ENCODE peak calls at places on chromosomes 13 and 19, in five cellular contexts. Q is left cardiac atrium, R is NCI-H69, Z is right lobe of liver, P is mesothelial cell of epicardium. H is an unnamed sample.

GRCh38 chr13:106534844-106535551 is 464 bp downstream of the EFNB2 start:
- DNase-seq in R (peak), P (peak), Z (peak), Q (peak), H (peak)

GRCh38 chr19:6288737-6289136 is 9.0 kb upstream of the MLLT1 start:
- DNase-seq in Q (no peak), Z (no peak), R (no peak), P (no peak), H (no peak)

GRCh38 chr19:1264801-1265610 is 4.1 kb upstream of the CIRBP start:
- DNase-seq in Z (peak), R (peak), Q (peak), P (no peak), H (peak)

GRCh38 chr19:39438270-39438934 is 2.7 kb upstream of the RPS16 start:
- DNase-seq in Z (no peak), Q (no peak), R (no peak), P (no peak), H (peak)

GRCh38 chr19:7500811-7501450 is 12.1 kb upstream of the PEX11G start:
- DNase-seq in Q (peak), P (peak), R (peak), Z (peak), H (peak)

GRCh38 chr19:50820549-50821247 is 2.9 kb downstream of the KLK1 start:
- DNase-seq in Q (peak), Z (no peak), P (no peak), R (peak), H (no peak)

GRCh38 chr19:18278521-18279265 is 2.7 kb downstream of the JUND start:
- DNase-seq in P (no peak), R (no peak), Z (no peak), Q (no peak), H (peak)

GRCh38 chr13:111597041-111598017 is 276.9 kb downstream of the TEX29 start:
- DNase-seq in Q (no peak), P (no peak), Z (no peak), R (peak), H (no peak)

GRCh38 chr19:18932216-18932841 is 8.7 kb downstream of the HOMER3 start:
- DNase-seq in Z (peak), Q (peak), P (peak), R (peak), H (peak)

GRCh38 chr13:37163626-37164365 is 58.3 kb upstream of the CSNK1A1L start:
- DNase-seq in Z (no peak), R (no peak), P (no peak), Q (no peak), H (no peak)

GRCh38 chr19:6738726-6739389 is 622 bp upstream of the TRIP10 start:
- DNase-seq in Z (peak), Q (peak), P (peak), R (no peak), H (peak)

GRCh38 chr13:22357132-22357531 is 686.3 kb downstream of the FGF9 start:
- DNase-seq in P (no peak), Q (no peak), R (no peak), Z (no peak), H (no peak)

GRCh38 chr13:48236528-48237353 is 3.7 kb downstream of the ITM2B start:
- DNase-seq in Q (no peak), R (no peak), P (no peak), Z (no peak), H (peak)

GRCh38 chr19:3465552-3465951 is 14.8 kb downstream of the SMIM24 start:
- DNase-seq in Q (no peak), Z (no peak), P (no peak), R (no peak), H (no peak)

GRCh38 chr19:27794444-27795042 is 1418.4 kb downstream of the UQCRFS1 start:
- DNase-seq in Q (peak), P (no peak), Z (peak), R (no peak), H (peak)

GRCh38 chr19:6813659-6814058 is 41.2 kb downstream of the VAV1 start:
- DNase-seq in Q (no peak), Z (no peak), R (no peak), P (no peak), H (no peak)

GRCh38 chr13:77460195-77460594 is 75.3 kb upstream of the SCEL start:
- DNase-seq in R (no peak), Q (peak), P (no peak), Z (peak), H (no peak)

GRCh38 chr13:75855216-75855615 is 219.1 kb downstream of the LMO7 start:
- DNase-seq in P (no peak), R (no peak), Q (no peak), Z (no peak), H (peak)

GRCh38 chr19:1590641-1591397 is 1.8 kb downstream of the MBD3 start:
- DNase-seq in P (no peak), R (peak), Z (no peak), Q (no peak), H (peak)

GRCh38 chr19:42394751-42395150 is 4.7 kb upstream of the CNFN start:
- DNase-seq in Z (no peak), R (no peak), P (no peak), Q (no peak), H (peak)

GRCh38 chr19:29761575-29762225 is 46.6 kb upstream of the C19orf12 start:
- DNase-seq in R (no peak), Q (no peak), Z (no peak), P (no peak), H (no peak)

GRCh38 chr19:33796164-33797100 is at the start of gene KCTD15:
- DNase-seq in Z (peak), Q (peak), P (peak), R (peak), H (peak)

GRCh38 chr19:28039677-28040381 is 1173.1 kb downstream of the UQCRFS1 start:
- DNase-seq in P (no peak), Z (peak), R (no peak), Q (no peak), H (no peak)

GRCh38 chr19:50932690-50933083 is 20.2 kb downstream of the KLK5 start:
- DNase-seq in R (no peak), Q (no peak), P (no peak), Z (no peak), H (no peak)

GRCh38 chr13:111474136-111475002 is 153.9 kb downstream of the TEX29 start:
- DNase-seq in Z (no peak), R (peak), P (peak), Q (no peak), H (peak)

GRCh38 chr13:66585669-66586203 is 644.4 kb downstream of the PCDH9 start:
- DNase-seq in Q (no peak), R (no peak), Z (no peak), P (no peak), H (peak)

GRCh38 chr19:53910170-53910518 is 1.1 kb downstream of the CACNG7 start:
- DNase-seq in R (no peak), Q (no peak), P (no peak), Z (no peak), H (peak)

GRCh38 chr13:50085063-50085462 is 69.8 kb downstream of the KCNRG start:
- DNase-seq in R (peak), Z (no peak), P (no peak), Q (no peak), H (peak)

GRCh38 chr13:87122551-87122950 is 548.6 kb upstream of the SLITRK5 start:
- DNase-seq in Q (no peak), P (no peak), Z (no peak), R (no peak), H (no peak)

GRCh38 chr13:98368019-98368418 is 190.9 kb upstream of the RNF113B start:
- DNase-seq in R (no peak), P (no peak), Z (no peak), Q (no peak), H (no peak)

H was measured in mesendoderm.